ENCODE peak calls at places on chromosomes 16 and 17, in ten cellular contexts. One of them, this sample, is unnamed.

GRCh38 chr17:59533694-59534093 is 31.7 kb upstream of the DHX40 start:
- DNase-seq in GM23338: no peak
- DNase-seq in fibroblast of mammary gland: no peak
- DNase-seq in HL-60: no peak
- DNase-seq in neural progenitor cell: no peak
- DNase-seq in small intestine: no peak
- DNase-seq in epithelial cell of proximal tubule: no peak
- DNase-seq in ovary: no peak
- DNase-seq in spleen: no peak
- DNase-seq in endodermal cell: no peak
- DNase-seq in this sample: no peak

GRCh38 chr16:49631521-49632041 is 224.3 kb downstream of the ZNF423 start:
- DNase-seq in GM23338: no peak
- DNase-seq in fibroblast of mammary gland: peak
- DNase-seq in HL-60: no peak
- DNase-seq in neural progenitor cell: no peak
- DNase-seq in small intestine: no peak
- DNase-seq in epithelial cell of proximal tubule: no peak
- DNase-seq in ovary: peak
- DNase-seq in spleen: no peak
- DNase-seq in endodermal cell: peak
- DNase-seq in this sample: no peak

GRCh38 chr16:82943371-82943770 is 316.6 kb downstream of the CDH13 start:
- DNase-seq in GM23338: no peak
- DNase-seq in fibroblast of mammary gland: peak
- DNase-seq in HL-60: no peak
- DNase-seq in neural progenitor cell: no peak
- DNase-seq in small intestine: no peak
- DNase-seq in epithelial cell of proximal tubule: no peak
- DNase-seq in ovary: no peak
- DNase-seq in spleen: no peak
- DNase-seq in endodermal cell: no peak
- DNase-seq in this sample: no peak

GRCh38 chr16:5925850-5926249 is 828.3 kb upstream of the EEF2KMT start:
- DNase-seq in GM23338: peak
- DNase-seq in fibroblast of mammary gland: no peak
- DNase-seq in HL-60: no peak
- DNase-seq in neural progenitor cell: no peak
- DNase-seq in small intestine: no peak
- DNase-seq in epithelial cell of proximal tubule: no peak
- DNase-seq in ovary: no peak
- DNase-seq in spleen: no peak
- DNase-seq in endodermal cell: peak
- DNase-seq in this sample: no peak

GRCh38 chr17:10737168-10737622 is 7.4 kb upstream of the TMEM220 start:
- DNase-seq in GM23338: peak
- DNase-seq in fibroblast of mammary gland: peak
- DNase-seq in HL-60: no peak
- DNase-seq in neural progenitor cell: peak
- DNase-seq in small intestine: peak
- DNase-seq in epithelial cell of proximal tubule: peak
- DNase-seq in ovary: peak
- DNase-seq in spleen: no peak
- DNase-seq in endodermal cell: peak
- DNase-seq in this sample: peak

GRCh38 chr17:79777166-79777843 is 643 bp upstream of the CBX2 start:
- DNase-seq in GM23338: peak
- DNase-seq in fibroblast of mammary gland: peak
- DNase-seq in HL-60: peak
- DNase-seq in neural progenitor cell: peak
- DNase-seq in small intestine: no peak
- DNase-seq in epithelial cell of proximal tubule: no peak
- DNase-seq in ovary: peak
- DNase-seq in spleen: peak
- DNase-seq in endodermal cell: peak
- DNase-seq in this sample: no peak

GRCh38 chr17:42536372-42537155 is 523 bp downstream of the NAGLU start:
- DNase-seq in GM23338: peak
- DNase-seq in fibroblast of mammary gland: peak
- DNase-seq in HL-60: peak
- DNase-seq in neural progenitor cell: peak
- DNase-seq in small intestine: peak
- DNase-seq in epithelial cell of proximal tubule: no peak
- DNase-seq in ovary: peak
- DNase-seq in spleen: peak
- DNase-seq in endodermal cell: peak
- DNase-seq in this sample: peak

GRCh38 chr17:80409626-80410025 is 5.3 kb upstream of the ENDOV start:
- DNase-seq in GM23338: no peak
- DNase-seq in fibroblast of mammary gland: no peak
- DNase-seq in HL-60: no peak
- DNase-seq in neural progenitor cell: no peak
- DNase-seq in small intestine: no peak
- DNase-seq in epithelial cell of proximal tubule: no peak
- DNase-seq in ovary: no peak
- DNase-seq in spleen: no peak
- DNase-seq in endodermal cell: peak
- DNase-seq in this sample: no peak

DNA sequence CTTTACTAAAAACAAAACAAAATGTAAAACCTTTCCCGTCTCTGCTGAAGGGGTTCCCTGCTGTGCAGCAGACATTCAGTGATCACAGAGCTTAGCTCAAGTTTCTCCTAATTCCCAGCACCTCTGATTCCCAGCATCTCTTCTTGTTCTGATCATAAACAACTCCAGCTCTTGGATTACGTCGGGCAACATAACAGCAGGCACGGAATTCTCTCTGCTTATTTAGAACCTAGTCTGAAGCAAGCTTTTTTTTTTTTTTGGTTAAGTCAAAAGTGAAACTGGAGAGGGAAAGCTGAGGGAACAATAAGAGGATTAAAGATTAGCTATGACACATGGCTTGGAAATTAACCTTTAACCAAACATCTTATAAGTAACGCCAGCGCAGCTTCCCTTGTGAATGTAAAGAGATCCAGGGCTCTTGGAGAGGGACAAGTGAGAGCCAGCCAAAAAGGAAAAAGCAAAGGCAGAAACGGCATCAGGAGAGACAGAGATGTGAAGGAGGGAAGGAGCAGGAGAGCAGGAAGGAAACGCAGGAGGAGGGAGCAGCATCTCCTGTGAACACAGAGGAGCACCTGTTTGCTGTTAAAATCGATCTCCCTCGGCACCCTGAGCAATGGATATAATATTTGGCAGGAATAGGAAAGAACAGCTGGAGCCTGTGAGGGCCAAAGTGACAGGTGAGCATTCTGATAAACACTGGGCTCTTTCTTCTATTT is at the start of gene BCO1:
- DNase-seq in GM23338: peak
- DNase-seq in fibroblast of mammary gland: peak
- DNase-seq in HL-60: no peak
- DNase-seq in neural progenitor cell: peak
- DNase-seq in small intestine: peak
- DNase-seq in epithelial cell of proximal tubule: peak
- DNase-seq in ovary: peak
- DNase-seq in spleen: peak
- DNase-seq in endodermal cell: peak
- DNase-seq in this sample: peak
- H3K4me3 ChIP-seq in GM23338: peak
- H3K4me3 ChIP-seq in fibroblast of mammary gland: peak
- H3K4me3 ChIP-seq in HL-60: no peak
- H3K4me3 ChIP-seq in neural progenitor cell: peak
- H3K4me3 ChIP-seq in small intestine: peak
- H3K4me3 ChIP-seq in epithelial cell of proximal tubule: peak
- H3K4me3 ChIP-seq in ovary: peak
- H3K4me3 ChIP-seq in spleen: peak
- H3K4me3 ChIP-seq in endodermal cell: peak
- H3K4me3 ChIP-seq in this sample: peak

GRCh38 chr16:85988306-85988705 is 89.3 kb downstream of the IRF8 start:
- DNase-seq in GM23338: no peak
- DNase-seq in fibroblast of mammary gland: no peak
- DNase-seq in HL-60: no peak
- DNase-seq in neural progenitor cell: no peak
- DNase-seq in small intestine: no peak
- DNase-seq in epithelial cell of proximal tubule: no peak
- DNase-seq in ovary: no peak
- DNase-seq in spleen: no peak
- DNase-seq in endodermal cell: peak
- DNase-seq in this sample: no peak

GRCh38 chr16:85988723-85989313 is 89.9 kb downstream of the IRF8 start:
- DNase-seq in GM23338: no peak
- DNase-seq in fibroblast of mammary gland: no peak
- DNase-seq in HL-60: no peak
- DNase-seq in neural progenitor cell: no peak
- DNase-seq in small intestine: no peak
- DNase-seq in epithelial cell of proximal tubule: no peak
- DNase-seq in ovary: no peak
- DNase-seq in spleen: no peak
- DNase-seq in endodermal cell: peak
- DNase-seq in this sample: no peak

GRCh38 chr16:85987750-85988078 is 88.8 kb downstream of the IRF8 start:
- DNase-seq in GM23338: no peak
- DNase-seq in fibroblast of mammary gland: no peak
- DNase-seq in HL-60: no peak
- DNase-seq in neural progenitor cell: no peak
- DNase-seq in small intestine: no peak
- DNase-seq in epithelial cell of proximal tubule: no peak
- DNase-seq in ovary: no peak
- DNase-seq in spleen: no peak
- DNase-seq in endodermal cell: no peak
- DNase-seq in this sample: no peak

GRCh38 chr16:85984947-85985451 is 86.0 kb downstream of the IRF8 start:
- DNase-seq in GM23338: no peak
- DNase-seq in fibroblast of mammary gland: no peak
- DNase-seq in HL-60: no peak
- DNase-seq in neural progenitor cell: no peak
- DNase-seq in small intestine: peak
- DNase-seq in epithelial cell of proximal tubule: no peak
- DNase-seq in ovary: no peak
- DNase-seq in spleen: peak
- DNase-seq in endodermal cell: peak
- DNase-seq in this sample: no peak

DNA sequence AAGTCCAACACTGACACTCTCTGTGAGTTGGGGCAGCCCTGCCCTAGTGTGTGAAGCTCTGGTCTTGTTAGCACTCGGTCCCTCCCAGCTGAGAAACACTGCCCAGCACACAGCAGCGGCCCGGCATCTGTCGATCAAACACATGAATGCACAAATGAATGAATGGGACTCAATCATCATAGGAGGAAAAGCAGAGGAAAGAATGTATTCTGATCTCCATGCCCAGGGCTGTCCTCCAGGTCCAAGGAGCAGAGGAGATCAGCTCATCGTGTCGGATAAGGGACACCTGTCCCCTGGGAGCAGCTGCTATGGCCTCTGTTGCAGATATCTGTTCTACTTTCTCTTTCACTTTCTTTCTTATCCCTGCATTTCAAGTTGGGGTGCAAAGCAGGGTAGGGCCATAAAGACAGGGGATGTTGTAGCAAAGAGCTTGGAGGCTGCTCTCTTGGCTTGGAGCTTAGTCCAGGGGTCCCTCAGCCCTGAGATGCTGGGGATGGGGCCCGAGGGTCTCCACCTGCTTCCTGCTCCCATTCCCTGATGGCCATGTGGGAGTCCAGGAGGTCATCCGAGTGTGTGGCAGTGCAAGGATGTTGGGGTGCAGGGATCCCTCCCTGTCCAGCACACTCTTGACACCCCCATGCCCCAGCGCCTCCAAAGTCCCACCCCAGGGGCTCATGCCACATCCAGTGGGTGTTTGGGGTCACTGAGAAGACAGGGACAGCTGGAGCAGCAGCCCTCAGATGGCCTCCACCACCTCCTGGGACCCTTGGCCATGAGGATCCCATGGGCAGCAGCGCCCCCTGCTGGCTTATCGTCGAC is 88.2 kb downstream of the IRF8 start:
- DNase-seq in GM23338: peak
- DNase-seq in fibroblast of mammary gland: no peak
- DNase-seq in HL-60: no peak
- DNase-seq in neural progenitor cell: peak
- DNase-seq in small intestine: peak
- DNase-seq in epithelial cell of proximal tubule: no peak
- DNase-seq in ovary: no peak
- DNase-seq in spleen: peak
- DNase-seq in endodermal cell: peak
- DNase-seq in this sample: no peak
- H3K4me3 ChIP-seq in GM23338: no peak
- H3K4me3 ChIP-seq in fibroblast of mammary gland: no peak
- H3K4me3 ChIP-seq in HL-60: no peak
- H3K4me3 ChIP-seq in neural progenitor cell: no peak
- H3K4me3 ChIP-seq in small intestine: peak
- H3K4me3 ChIP-seq in epithelial cell of proximal tubule: no peak
- H3K4me3 ChIP-seq in ovary: no peak
- H3K4me3 ChIP-seq in spleen: no peak
- H3K4me3 ChIP-seq in endodermal cell: no peak
- H3K4me3 ChIP-seq in this sample: no peak

GRCh38 chr17:72447251-72447640 is 326.4 kb downstream of the SOX9 start:
- DNase-seq in GM23338: no peak
- DNase-seq in fibroblast of mammary gland: no peak
- DNase-seq in HL-60: no peak
- DNase-seq in neural progenitor cell: no peak
- DNase-seq in small intestine: no peak
- DNase-seq in epithelial cell of proximal tubule: no peak
- DNase-seq in ovary: no peak
- DNase-seq in spleen: no peak
- DNase-seq in endodermal cell: no peak
- DNase-seq in this sample: no peak

GRCh38 chr17:72446525-72447250 is 325.9 kb downstream of the SOX9 start:
- DNase-seq in GM23338: no peak
- DNase-seq in fibroblast of mammary gland: no peak
- DNase-seq in HL-60: no peak
- DNase-seq in neural progenitor cell: no peak
- DNase-seq in small intestine: peak
- DNase-seq in epithelial cell of proximal tubule: no peak
- DNase-seq in ovary: no peak
- DNase-seq in spleen: peak
- DNase-seq in endodermal cell: no peak
- DNase-seq in this sample: no peak

GRCh38 chr17:72444517-72445054 is 323.8 kb downstream of the SOX9 start:
- DNase-seq in GM23338: no peak
- DNase-seq in fibroblast of mammary gland: no peak
- DNase-seq in HL-60: no peak
- DNase-seq in neural progenitor cell: no peak
- DNase-seq in small intestine: no peak
- DNase-seq in epithelial cell of proximal tubule: no peak
- DNase-seq in ovary: no peak
- DNase-seq in spleen: no peak
- DNase-seq in endodermal cell: no peak
- DNase-seq in this sample: no peak

GRCh38 chr17:72446118-72446517 is 325.3 kb downstream of the SOX9 start:
- DNase-seq in GM23338: no peak
- DNase-seq in fibroblast of mammary gland: no peak
- DNase-seq in HL-60: no peak
- DNase-seq in neural progenitor cell: no peak
- DNase-seq in small intestine: no peak
- DNase-seq in epithelial cell of proximal tubule: no peak
- DNase-seq in ovary: no peak
- DNase-seq in spleen: peak
- DNase-seq in endodermal cell: no peak
- DNase-seq in this sample: no peak

DNA sequence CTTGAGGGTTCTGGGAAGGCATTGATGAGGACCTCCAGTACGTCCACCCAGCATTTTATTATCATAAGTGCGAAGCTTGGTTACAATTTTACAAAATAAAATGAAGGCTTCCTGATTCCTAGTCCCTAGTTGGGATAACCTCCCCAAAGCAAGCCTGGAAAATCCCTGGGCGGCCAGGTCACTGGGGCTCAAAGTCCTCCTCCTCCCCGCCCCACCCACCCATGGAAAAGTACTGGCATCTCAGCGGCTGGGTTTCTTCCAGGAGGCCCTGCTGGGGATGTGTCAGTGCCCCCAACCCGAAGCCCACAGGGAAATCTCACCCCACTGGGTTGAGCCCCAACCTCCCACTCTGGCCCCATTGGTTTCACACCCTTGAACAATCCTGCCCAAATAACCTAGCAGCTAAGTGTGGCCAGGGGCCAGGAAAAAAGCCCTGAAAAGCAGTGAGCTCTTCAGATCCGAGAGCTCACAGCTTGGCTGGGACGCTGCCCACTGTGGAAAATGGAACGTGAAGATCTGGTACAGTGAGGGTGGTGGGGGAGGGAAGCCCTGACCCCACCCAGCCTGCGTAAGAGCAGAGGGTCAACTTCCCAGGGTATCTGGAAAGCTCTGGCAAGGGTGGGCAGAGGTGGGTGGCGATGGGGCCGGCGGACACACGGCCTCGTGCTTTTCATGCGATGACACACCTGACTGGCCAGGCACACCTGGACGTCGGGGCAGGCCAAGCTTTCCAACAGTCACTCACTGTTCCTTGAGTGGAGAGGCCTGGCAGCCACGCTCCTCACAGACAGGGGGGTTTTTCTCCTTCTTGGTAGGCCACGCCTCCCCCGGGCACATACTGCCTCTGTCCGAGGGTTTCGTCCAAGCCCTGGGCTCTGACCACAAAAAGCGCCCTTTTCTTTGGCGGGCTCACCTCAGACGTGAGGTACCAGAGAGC is 324.5 kb downstream of the SOX9 start:
- DNase-seq in GM23338: no peak
- DNase-seq in fibroblast of mammary gland: no peak
- DNase-seq in HL-60: no peak
- DNase-seq in neural progenitor cell: no peak
- DNase-seq in small intestine: peak
- DNase-seq in epithelial cell of proximal tubule: no peak
- DNase-seq in ovary: no peak
- DNase-seq in spleen: peak
- DNase-seq in endodermal cell: no peak
- DNase-seq in this sample: no peak
- H3K4me3 ChIP-seq in GM23338: no peak
- H3K4me3 ChIP-seq in fibroblast of mammary gland: no peak
- H3K4me3 ChIP-seq in HL-60: no peak
- H3K4me3 ChIP-seq in neural progenitor cell: no peak
- H3K4me3 ChIP-seq in small intestine: no peak
- H3K4me3 ChIP-seq in epithelial cell of proximal tubule: no peak
- H3K4me3 ChIP-seq in ovary: no peak
- H3K4me3 ChIP-seq in spleen: no peak
- H3K4me3 ChIP-seq in endodermal cell: no peak
- H3K4me3 ChIP-seq in this sample: no peak

DNA sequence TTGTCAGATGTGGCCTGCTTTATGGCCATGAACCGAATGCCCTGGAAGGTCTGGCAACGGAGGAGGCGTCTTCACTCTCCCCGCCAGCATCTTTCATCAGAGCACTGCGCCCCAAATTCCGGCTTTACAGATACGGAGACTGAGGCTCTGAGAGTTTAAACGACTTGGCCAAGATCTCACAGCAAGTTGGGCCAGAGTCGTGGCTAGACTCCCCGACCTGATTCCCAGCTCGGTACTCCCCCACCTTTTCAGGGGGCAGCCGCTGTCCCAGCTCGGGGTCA is 1.7 kb downstream of the NGFR start:
- DNase-seq in GM23338: no peak
- DNase-seq in fibroblast of mammary gland: no peak
- DNase-seq in HL-60: no peak
- DNase-seq in neural progenitor cell: no peak
- DNase-seq in small intestine: no peak
- DNase-seq in epithelial cell of proximal tubule: no peak
- DNase-seq in ovary: no peak
- DNase-seq in spleen: no peak
- DNase-seq in endodermal cell: no peak
- DNase-seq in this sample: no peak
- H3K4me3 ChIP-seq in GM23338: peak
- H3K4me3 ChIP-seq in fibroblast of mammary gland: no peak
- H3K4me3 ChIP-seq in HL-60: no peak
- H3K4me3 ChIP-seq in neural progenitor cell: peak
- H3K4me3 ChIP-seq in small intestine: peak
- H3K4me3 ChIP-seq in epithelial cell of proximal tubule: no peak
- H3K4me3 ChIP-seq in ovary: peak
- H3K4me3 ChIP-seq in spleen: peak
- H3K4me3 ChIP-seq in endodermal cell: peak
- H3K4me3 ChIP-seq in this sample: peak